ENCODE peak calls at places on chromosomes 11 and 22, in five cellular contexts. M is MCF 10A, S is EH, V is ELF-1, I is M059J. Q is an unnamed sample.
A peak's percentile ranks its signal among the peaks of the same experiment; 100 is the strongest.

GRCh38 chr11:2325123-2325522 is 23.3 kb downstream of the TSPAN32 start:
- DNase-seq in M (no peak), S (no peak), I (no peak), V (no peak), Q (no peak)

GRCh38 chr11:1200611-1201191 is 22.2 kb upstream of the MUC5B start:
- DNase-seq in M (no peak), S (no peak), V (no peak), I (no peak), Q (no peak)

GRCh38 chr11:46438211-46438610 is 46.6 kb upstream of the CHRM4 start:
- DNase-seq in M (no peak), S (no peak), I (no peak), V (no peak), Q (no peak)

GRCh38 chr22:24422078-24422665 is 5.2 kb upstream of the ADORA2A start:
- DNase-seq in V (peak; percentile 75), I (no peak), M (no peak), S (peak; percentile 43), Q (no peak)

GRCh38 chr11:75557649-75558494 is 4.2 kb upstream of the SERPINH1 start:
- DNase-seq in V (no peak), I (peak; percentile 79), M (peak; percentile 66), S (peak; percentile 97), Q (no peak)

GRCh38 chr22:17152340-17152739 is 6.7 kb downstream of the HDHD5 start:
- DNase-seq in V (no peak), I (peak; percentile 57), M (peak; percentile 25), S (no peak), Q (no peak)

GRCh38 chr22:47902646-47903180 is 1140.3 kb downstream of the TBC1D22A start:
- DNase-seq in S (no peak), M (no peak), V (no peak), I (no peak), Q (no peak)

GRCh38 chr11:126469308-126469707 is 113.8 kb downstream of the ST3GAL4 start:
- DNase-seq in I (no peak), S (no peak), M (no peak), V (no peak), Q (no peak)

GRCh38 chr11:94325681-94326080 is 21.3 kb downstream of the IZUMO1R start:
- DNase-seq in M (peak; percentile 67), I (no peak), S (peak; percentile 34), V (peak; percentile 90), Q (no peak)

GRCh38 chr11:10694481-10695239 is 1.1 kb upstream of the IRAG1 start:
- DNase-seq in M (no peak), S (peak; percentile 92), V (no peak), I (peak; percentile 86), Q (no peak)

GRCh38 chr11:86206296-86206695 is 38.3 kb upstream of the EED start:
- DNase-seq in I (no peak), V (no peak), S (no peak), M (no peak), Q (no peak)

GRCh38 chr22:39928556-39929401 is 27.9 kb downstream of the GRAP2 start:
- DNase-seq in S (no peak), M (peak; percentile 23), I (no peak), V (no peak), Q (no peak)

GRCh38 chr22:37843746-37844089 is 416 bp downstream of the ANKRD54 start:
- DNase-seq in S (no peak), V (no peak), I (no peak), M (peak; percentile 17), Q (no peak)

GRCh38 chr11:120333801-120334200 is 2.4 kb upstream of the ARHGEF12 start:
- DNase-seq in V (no peak), S (no peak), M (no peak), I (no peak), Q (no peak)

GRCh38 chr11:30000986-30001385 is 15.8 kb downstream of the KCNA4 start:
- DNase-seq in S (no peak), V (no peak), M (no peak), I (no peak), Q (peak; percentile 50)

GRCh38 chr11:125807909-125808308 is 20.0 kb downstream of the PATE3 start:
- DNase-seq in V (no peak), S (peak; percentile 58), M (peak; percentile 38), I (peak; percentile 57), Q (no peak)

GRCh38 chr22:19065929-19066328 is 56.3 kb downstream of the DGCR2 start:
- DNase-seq in V (no peak), M (no peak), S (no peak), I (no peak), Q (no peak)

GRCh38 chr22:25546242-25546641 is 18.2 kb upstream of the GRK3 start:
- DNase-seq in I (no peak), M (no peak), V (no peak), S (no peak), Q (no peak)

GRCh38 chr11:6635082-6635932 is 16.1 kb upstream of the TPP1 start:
- DNase-seq in I (peak; percentile 62), M (no peak), S (peak; percentile 67), V (peak; percentile 31), Q (no peak)

GRCh38 chr22:19607198-19608113 is 83.2 kb upstream of the CLDN5 start:
- DNase-seq in M (peak; percentile 71), V (peak; percentile 18), I (no peak), S (no peak), Q (peak; percentile 81)